ENCODE peak calls at places on chromosomes 6 and 20, in seven cellular contexts. One of them, this sample, is unnamed.

GRCh38 chr6:162181741-162182401 is 545.7 kb downstream of the PRKN start:
- DNase-seq in foreskin fibroblast: peak
- DNase-seq in HL-60: peak
- DNase-seq in B cell: no peak
- DNase-seq in fibroblast of lung: peak
- DNase-seq in GM23338: no peak
- DNase-seq in progenitor cell of endocrine pancreas: no peak
- DNase-seq in this sample: no peak

GRCh38 chr6:108123946-108124345 is 41.9 kb upstream of the NR2E1 start:
- DNase-seq in foreskin fibroblast: no peak
- DNase-seq in HL-60: no peak
- DNase-seq in B cell: no peak
- DNase-seq in fibroblast of lung: no peak
- DNase-seq in GM23338: peak
- DNase-seq in progenitor cell of endocrine pancreas: no peak
- DNase-seq in this sample: no peak

GRCh38 chr6:44235269-44235668 is 11.6 kb upstream of the HSP90AB1 start:
- DNase-seq in foreskin fibroblast: no peak
- DNase-seq in HL-60: no peak
- DNase-seq in B cell: no peak
- DNase-seq in fibroblast of lung: peak
- DNase-seq in GM23338: no peak
- DNase-seq in progenitor cell of endocrine pancreas: no peak
- DNase-seq in this sample: no peak

GRCh38 chr20:50848341-50848808 is 53.5 kb downstream of the BCAS4 start:
- DNase-seq in foreskin fibroblast: peak
- DNase-seq in HL-60: no peak
- DNase-seq in B cell: no peak
- DNase-seq in fibroblast of lung: no peak
- DNase-seq in GM23338: no peak
- DNase-seq in progenitor cell of endocrine pancreas: no peak
- DNase-seq in this sample: no peak

GRCh38 chr6:7732219-7732618 is 6.3 kb downstream of the BMP6 start:
- DNase-seq in foreskin fibroblast: no peak
- DNase-seq in HL-60: no peak
- DNase-seq in B cell: no peak
- DNase-seq in fibroblast of lung: no peak
- DNase-seq in GM23338: peak
- DNase-seq in progenitor cell of endocrine pancreas: no peak
- DNase-seq in this sample: no peak

GRCh38 chr20:834151-834747 is 734 bp downstream of the FAM110A start:
- DNase-seq in foreskin fibroblast: no peak
- DNase-seq in HL-60: no peak
- DNase-seq in B cell: no peak
- DNase-seq in fibroblast of lung: no peak
- DNase-seq in GM23338: peak
- DNase-seq in progenitor cell of endocrine pancreas: no peak
- DNase-seq in this sample: no peak

GRCh38 chr6:33694977-33695376 is 16.5 kb downstream of the UQCC2 start:
- DNase-seq in foreskin fibroblast: no peak
- DNase-seq in HL-60: no peak
- DNase-seq in B cell: no peak
- DNase-seq in fibroblast of lung: no peak
- DNase-seq in GM23338: no peak
- DNase-seq in progenitor cell of endocrine pancreas: no peak
- DNase-seq in this sample: no peak

GRCh38 chr20:60867589-60867988 is 384.5 kb upstream of the CDH4 start:
- DNase-seq in foreskin fibroblast: no peak
- DNase-seq in HL-60: no peak
- DNase-seq in B cell: no peak
- DNase-seq in fibroblast of lung: no peak
- DNase-seq in GM23338: no peak
- DNase-seq in progenitor cell of endocrine pancreas: no peak
- DNase-seq in this sample: no peak

GRCh38 chr6:12343122-12343439 is 52.9 kb downstream of the EDN1 start:
- DNase-seq in foreskin fibroblast: no peak
- DNase-seq in HL-60: no peak
- DNase-seq in B cell: no peak
- DNase-seq in fibroblast of lung: no peak
- DNase-seq in GM23338: no peak
- DNase-seq in progenitor cell of endocrine pancreas: no peak
- DNase-seq in this sample: no peak

GRCh38 chr20:40617594-40617993 is 71.4 kb downstream of the MAFB start:
- DNase-seq in foreskin fibroblast: no peak
- DNase-seq in HL-60: no peak
- DNase-seq in B cell: no peak
- DNase-seq in fibroblast of lung: no peak
- DNase-seq in GM23338: no peak
- DNase-seq in progenitor cell of endocrine pancreas: no peak
- DNase-seq in this sample: no peak

GRCh38 chr6:26217714-26218075 is 130.5 kb downstream of the HFE start:
- DNase-seq in foreskin fibroblast: peak
- DNase-seq in HL-60: no peak
- DNase-seq in B cell: no peak
- DNase-seq in fibroblast of lung: peak
- DNase-seq in GM23338: peak
- DNase-seq in progenitor cell of endocrine pancreas: no peak
- DNase-seq in this sample: no peak

GRCh38 chr6:155274106-155274505 is 10.3 kb downstream of the CLDN20 start:
- DNase-seq in foreskin fibroblast: peak
- DNase-seq in HL-60: no peak
- DNase-seq in B cell: no peak
- DNase-seq in fibroblast of lung: peak
- DNase-seq in GM23338: no peak
- DNase-seq in progenitor cell of endocrine pancreas: no peak
- DNase-seq in this sample: no peak

GRCh38 chr6:56695702-56696101 is 53.0 kb upstream of the DST start:
- DNase-seq in foreskin fibroblast: no peak
- DNase-seq in HL-60: no peak
- DNase-seq in B cell: no peak
- DNase-seq in fibroblast of lung: peak
- DNase-seq in GM23338: no peak
- DNase-seq in progenitor cell of endocrine pancreas: no peak
- DNase-seq in this sample: no peak

GRCh38 chr6:169993861-169994481 is 242.5 kb downstream of the ERMARD start:
- DNase-seq in foreskin fibroblast: no peak
- DNase-seq in HL-60: no peak
- DNase-seq in B cell: no peak
- DNase-seq in fibroblast of lung: no peak
- DNase-seq in GM23338: no peak
- DNase-seq in progenitor cell of endocrine pancreas: no peak
- DNase-seq in this sample: no peak
- TF ChIP-seq CTCF in foreskin fibroblast: no peak
- TF ChIP-seq CTCF in HL-60: no peak
- TF ChIP-seq CTCF in B cell: no peak
- TF ChIP-seq CTCF in fibroblast of lung: no peak
- TF ChIP-seq CTCF in GM23338: no peak
- TF ChIP-seq CTCF in progenitor cell of endocrine pancreas: no peak
- TF ChIP-seq CTCF in this sample: no peak

GRCh38 chr6:24493945-24494725 is 634 bp upstream of the ALDH5A1 start:
- DNase-seq in foreskin fibroblast: no peak
- DNase-seq in HL-60: no peak
- DNase-seq in B cell: no peak
- DNase-seq in fibroblast of lung: no peak
- DNase-seq in GM23338: no peak
- DNase-seq in progenitor cell of endocrine pancreas: no peak
- DNase-seq in this sample: no peak

GRCh38 chr6:24494726-24495515 is at the start of gene ALDH5A1:
- DNase-seq in foreskin fibroblast: peak
- DNase-seq in HL-60: peak
- DNase-seq in B cell: peak
- DNase-seq in fibroblast of lung: peak
- DNase-seq in GM23338: peak
- DNase-seq in progenitor cell of endocrine pancreas: peak
- DNase-seq in this sample: peak

GRCh38 chr6:24489470-24489869 is at the start of gene GPLD1:
- DNase-seq in foreskin fibroblast: no peak
- DNase-seq in HL-60: no peak
- DNase-seq in B cell: no peak
- DNase-seq in fibroblast of lung: no peak
- DNase-seq in GM23338: no peak
- DNase-seq in progenitor cell of endocrine pancreas: no peak
- DNase-seq in this sample: no peak

GRCh38 chr6:24489881-24490280 is 503 bp upstream of the GPLD1 start:
- DNase-seq in foreskin fibroblast: peak
- DNase-seq in HL-60: peak
- DNase-seq in B cell: no peak
- DNase-seq in fibroblast of lung: peak
- DNase-seq in GM23338: no peak
- DNase-seq in progenitor cell of endocrine pancreas: no peak
- DNase-seq in this sample: no peak

DNA sequence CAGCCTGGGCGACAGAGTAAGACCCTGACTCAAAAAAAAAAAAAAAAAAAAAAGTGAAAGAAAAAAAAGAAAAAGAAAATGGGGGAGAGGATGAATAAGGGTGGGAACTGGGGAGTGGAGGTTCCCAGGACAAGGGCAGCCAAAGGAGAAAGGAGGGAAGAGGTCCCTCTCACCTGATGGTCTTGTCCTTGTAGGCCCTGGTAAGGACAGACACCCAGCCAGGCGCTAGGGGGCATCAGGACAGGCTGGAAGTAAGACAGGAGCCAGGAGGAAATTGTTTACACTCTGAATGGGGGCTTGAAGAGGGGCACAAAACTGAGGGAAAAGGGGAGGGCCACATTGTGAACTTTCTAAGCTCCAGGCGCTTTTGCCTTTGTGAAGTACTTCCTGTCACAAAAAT is 2.3 kb upstream of the ALDH5A1 start:
- DNase-seq in foreskin fibroblast: no peak
- DNase-seq in HL-60: no peak
- DNase-seq in B cell: no peak
- DNase-seq in fibroblast of lung: peak
- DNase-seq in GM23338: peak
- DNase-seq in progenitor cell of endocrine pancreas: no peak
- DNase-seq in this sample: peak
- TF ChIP-seq CTCF in foreskin fibroblast: peak
- TF ChIP-seq CTCF in HL-60: no peak
- TF ChIP-seq CTCF in B cell: peak
- TF ChIP-seq CTCF in fibroblast of lung: peak
- TF ChIP-seq CTCF in GM23338: peak
- TF ChIP-seq CTCF in progenitor cell of endocrine pancreas: peak
- TF ChIP-seq CTCF in this sample: no peak

GRCh38 chr20:24303393-24303792 is 166.0 kb upstream of the SYNDIG1 start:
- DNase-seq in foreskin fibroblast: peak
- DNase-seq in HL-60: no peak
- DNase-seq in B cell: no peak
- DNase-seq in fibroblast of lung: no peak
- DNase-seq in GM23338: no peak
- DNase-seq in progenitor cell of endocrine pancreas: no peak
- DNase-seq in this sample: no peak
- TF ChIP-seq CTCF in foreskin fibroblast: no peak
- TF ChIP-seq CTCF in HL-60: no peak
- TF ChIP-seq CTCF in B cell: no peak
- TF ChIP-seq CTCF in fibroblast of lung: no peak
- TF ChIP-seq CTCF in GM23338: peak
- TF ChIP-seq CTCF in progenitor cell of endocrine pancreas: no peak
- TF ChIP-seq CTCF in this sample: no peak

GRCh38 chr20:43068482-43068881 is 121.2 kb downstream of the PTPRT start:
- DNase-seq in foreskin fibroblast: no peak
- DNase-seq in HL-60: no peak
- DNase-seq in B cell: no peak
- DNase-seq in fibroblast of lung: no peak
- DNase-seq in GM23338: no peak
- DNase-seq in progenitor cell of endocrine pancreas: no peak
- DNase-seq in this sample: no peak
- TF ChIP-seq CTCF in foreskin fibroblast: no peak
- TF ChIP-seq CTCF in HL-60: no peak
- TF ChIP-seq CTCF in B cell: no peak
- TF ChIP-seq CTCF in fibroblast of lung: no peak
- TF ChIP-seq CTCF in GM23338: no peak
- TF ChIP-seq CTCF in progenitor cell of endocrine pancreas: no peak
- TF ChIP-seq CTCF in this sample: no peak

GRCh38 chr6:40916816-40917215 is 122.2 kb downstream of the UNC5CL start:
- DNase-seq in foreskin fibroblast: peak
- DNase-seq in HL-60: no peak
- DNase-seq in B cell: no peak
- DNase-seq in fibroblast of lung: no peak
- DNase-seq in GM23338: no peak
- DNase-seq in progenitor cell of endocrine pancreas: no peak
- DNase-seq in this sample: no peak

GRCh38 chr6:40914005-40914404 is 125.0 kb downstream of the UNC5CL start:
- DNase-seq in foreskin fibroblast: no peak
- DNase-seq in HL-60: no peak
- DNase-seq in B cell: no peak
- DNase-seq in fibroblast of lung: no peak
- DNase-seq in GM23338: no peak
- DNase-seq in progenitor cell of endocrine pancreas: no peak
- DNase-seq in this sample: no peak

GRCh38 chr6:40917603-40918002 is 121.4 kb downstream of the UNC5CL start:
- DNase-seq in foreskin fibroblast: no peak
- DNase-seq in HL-60: no peak
- DNase-seq in B cell: no peak
- DNase-seq in fibroblast of lung: no peak
- DNase-seq in GM23338: no peak
- DNase-seq in progenitor cell of endocrine pancreas: no peak
- DNase-seq in this sample: no peak

GRCh38 chr6:40915165-40915564 is 123.9 kb downstream of the UNC5CL start:
- DNase-seq in foreskin fibroblast: no peak
- DNase-seq in HL-60: no peak
- DNase-seq in B cell: no peak
- DNase-seq in fibroblast of lung: no peak
- DNase-seq in GM23338: no peak
- DNase-seq in progenitor cell of endocrine pancreas: no peak
- DNase-seq in this sample: no peak

DNA sequence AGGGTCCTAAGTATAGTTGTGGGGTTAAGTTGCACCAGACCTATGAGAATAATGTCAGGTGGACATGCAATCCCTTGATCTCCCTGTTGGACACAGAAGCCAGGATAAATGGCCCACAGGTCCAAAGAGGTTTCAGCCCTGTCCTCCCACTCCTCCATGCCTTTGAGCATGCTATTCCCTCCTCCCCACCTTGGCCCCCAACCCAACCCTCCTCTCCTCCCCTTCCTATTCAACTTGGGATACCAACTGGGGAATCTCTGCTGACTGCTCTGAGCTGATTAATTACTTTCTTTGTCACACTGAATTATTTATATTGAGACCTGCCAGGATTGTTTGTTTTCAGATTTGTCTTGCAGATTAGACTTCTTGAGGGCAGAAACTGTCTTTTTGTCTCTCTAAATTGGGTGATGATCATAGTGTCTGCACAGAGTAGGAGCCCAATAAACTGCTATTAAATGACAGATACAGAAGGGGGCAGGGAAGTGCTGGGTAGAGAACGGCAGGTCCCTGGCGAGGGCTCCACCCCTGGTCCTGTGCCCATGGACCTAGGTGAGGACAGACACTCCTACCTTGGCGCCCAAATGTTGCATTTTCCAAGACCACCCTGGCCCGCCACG is 120.9 kb downstream of the UNC5CL start:
- DNase-seq in foreskin fibroblast: no peak
- DNase-seq in HL-60: no peak
- DNase-seq in B cell: no peak
- DNase-seq in fibroblast of lung: no peak
- DNase-seq in GM23338: peak
- DNase-seq in progenitor cell of endocrine pancreas: no peak
- DNase-seq in this sample: no peak
- TF ChIP-seq CTCF in foreskin fibroblast: no peak
- TF ChIP-seq CTCF in HL-60: no peak
- TF ChIP-seq CTCF in B cell: no peak
- TF ChIP-seq CTCF in fibroblast of lung: no peak
- TF ChIP-seq CTCF in GM23338: no peak
- TF ChIP-seq CTCF in progenitor cell of endocrine pancreas: no peak
- TF ChIP-seq CTCF in this sample: no peak

This sample was measured in Calu3.